ENCODE peak calls at places on chromosomes 6 and 20, in eight cellular contexts. One of them, this sample, is unnamed.

GRCh38 chr6:112004397-112005341 is 49.2 kb upstream of the CCN6 start:
- DNase-seq in WTC11: no peak
- DNase-seq in CD8-positive, alpha-beta memory T cell: no peak
- DNase-seq in ecto neural progenitor cell: no peak
- DNase-seq in AG09309: no peak
- DNase-seq in choroid plexus epithelial cell: no peak
- DNase-seq in Caki2: no peak
- DNase-seq in left lobe of liver: no peak
- DNase-seq in this sample: no peak

GRCh38 chr20:39605361-39605760 is 643.2 kb downstream of the DHX35 start:
- DNase-seq in WTC11: no peak
- DNase-seq in Caki2: no peak
- DNase-seq in AG09309: no peak
- DNase-seq in CD8-positive, alpha-beta memory T cell: no peak
- DNase-seq in ecto neural progenitor cell: no peak
- DNase-seq in choroid plexus epithelial cell: no peak
- DNase-seq in left lobe of liver: no peak
- DNase-seq in this sample: no peak

GRCh38 chr6:166998256-166999144 is 697 bp upstream of the CEP43 start:
- DNase-seq in AG09309: no peak
- DNase-seq in Caki2: peak
- DNase-seq in CD8-positive, alpha-beta memory T cell: peak
- DNase-seq in WTC11: peak
- DNase-seq in ecto neural progenitor cell: peak
- DNase-seq in left lobe of liver: peak
- DNase-seq in choroid plexus epithelial cell: peak
- DNase-seq in this sample: no peak

GRCh38 chr20:31857861-31858835 is 12.2 kb downstream of the DUSP15 start:
- DNase-seq in Caki2: no peak
- DNase-seq in left lobe of liver: no peak
- DNase-seq in CD8-positive, alpha-beta memory T cell: no peak
- DNase-seq in ecto neural progenitor cell: no peak
- DNase-seq in WTC11: peak
- DNase-seq in choroid plexus epithelial cell: no peak
- DNase-seq in AG09309: no peak
- DNase-seq in this sample: no peak

GRCh38 chr20:31717478-31717946 is 5.2 kb downstream of the BCL2L1 start:
- DNase-seq in choroid plexus epithelial cell: no peak
- DNase-seq in WTC11: no peak
- DNase-seq in left lobe of liver: no peak
- DNase-seq in AG09309: no peak
- DNase-seq in CD8-positive, alpha-beta memory T cell: no peak
- DNase-seq in ecto neural progenitor cell: no peak
- DNase-seq in Caki2: no peak
- DNase-seq in this sample: no peak

GRCh38 chr20:19260412-19261090 is 48.1 kb downstream of the SLC24A3 start:
- DNase-seq in CD8-positive, alpha-beta memory T cell: no peak
- DNase-seq in choroid plexus epithelial cell: no peak
- DNase-seq in left lobe of liver: no peak
- DNase-seq in Caki2: no peak
- DNase-seq in AG09309: peak
- DNase-seq in ecto neural progenitor cell: no peak
- DNase-seq in WTC11: no peak
- DNase-seq in this sample: no peak

GRCh38 chr6:26322645-26323482 is 42.1 kb upstream of the BTN3A2 start:
- DNase-seq in ecto neural progenitor cell: no peak
- DNase-seq in choroid plexus epithelial cell: peak
- DNase-seq in CD8-positive, alpha-beta memory T cell: peak
- DNase-seq in WTC11: peak
- DNase-seq in Caki2: peak
- DNase-seq in AG09309: peak
- DNase-seq in left lobe of liver: peak
- DNase-seq in this sample: peak

GRCh38 chr20:57261488-57262243 is 4.8 kb downstream of the BMP7 start:
- DNase-seq in CD8-positive, alpha-beta memory T cell: no peak
- DNase-seq in WTC11: no peak
- DNase-seq in left lobe of liver: no peak
- DNase-seq in choroid plexus epithelial cell: no peak
- DNase-seq in AG09309: no peak
- DNase-seq in Caki2: no peak
- DNase-seq in ecto neural progenitor cell: no peak
- DNase-seq in this sample: no peak

GRCh38 chr6:40517654-40518053 is 69.5 kb downstream of the LRFN2 start:
- DNase-seq in AG09309: no peak
- DNase-seq in choroid plexus epithelial cell: no peak
- DNase-seq in WTC11: no peak
- DNase-seq in Caki2: no peak
- DNase-seq in CD8-positive, alpha-beta memory T cell: no peak
- DNase-seq in left lobe of liver: no peak
- DNase-seq in ecto neural progenitor cell: no peak
- DNase-seq in this sample: no peak

GRCh38 chr6:107230448-107230847 is 115.1 kb upstream of the BEND3 start:
- DNase-seq in WTC11: no peak
- DNase-seq in Caki2: no peak
- DNase-seq in ecto neural progenitor cell: no peak
- DNase-seq in left lobe of liver: no peak
- DNase-seq in CD8-positive, alpha-beta memory T cell: no peak
- DNase-seq in AG09309: no peak
- DNase-seq in choroid plexus epithelial cell: no peak
- DNase-seq in this sample: no peak

GRCh38 chr6:131914967-131915751 is 36.0 kb downstream of the CCN2 start:
- DNase-seq in ecto neural progenitor cell: peak
- DNase-seq in Caki2: peak
- DNase-seq in left lobe of liver: no peak
- DNase-seq in AG09309: no peak
- DNase-seq in choroid plexus epithelial cell: peak
- DNase-seq in WTC11: no peak
- DNase-seq in CD8-positive, alpha-beta memory T cell: peak
- DNase-seq in this sample: peak

GRCh38 chr6:144294016-144294415 is 8.9 kb downstream of the UTRN start:
- DNase-seq in CD8-positive, alpha-beta memory T cell: no peak
- DNase-seq in ecto neural progenitor cell: no peak
- DNase-seq in left lobe of liver: no peak
- DNase-seq in WTC11: no peak
- DNase-seq in AG09309: peak
- DNase-seq in choroid plexus epithelial cell: peak
- DNase-seq in Caki2: no peak
- DNase-seq in this sample: peak

GRCh38 chr6:125375841-125376240 is 74.1 kb upstream of the HDDC2 start:
- DNase-seq in left lobe of liver: no peak
- DNase-seq in CD8-positive, alpha-beta memory T cell: no peak
- DNase-seq in AG09309: peak
- DNase-seq in ecto neural progenitor cell: no peak
- DNase-seq in choroid plexus epithelial cell: peak
- DNase-seq in Caki2: no peak
- DNase-seq in WTC11: no peak
- DNase-seq in this sample: no peak

GRCh38 chr20:58471161-58471834 is 43.9 kb downstream of the APCDD1L start:
- DNase-seq in Caki2: no peak
- DNase-seq in WTC11: no peak
- DNase-seq in AG09309: no peak
- DNase-seq in CD8-positive, alpha-beta memory T cell: no peak
- DNase-seq in choroid plexus epithelial cell: no peak
- DNase-seq in ecto neural progenitor cell: peak
- DNase-seq in left lobe of liver: no peak
- DNase-seq in this sample: no peak

GRCh38 chr6:87944541-87944954 is 103.1 kb upstream of the SPACA1 start:
- DNase-seq in CD8-positive, alpha-beta memory T cell: no peak
- DNase-seq in WTC11: peak
- DNase-seq in AG09309: peak
- DNase-seq in left lobe of liver: no peak
- DNase-seq in choroid plexus epithelial cell: peak
- DNase-seq in ecto neural progenitor cell: no peak
- DNase-seq in Caki2: no peak
- DNase-seq in this sample: peak

GRCh38 chr6:53240763-53241162 is 92.1 kb upstream of the GCM1 start:
- DNase-seq in CD8-positive, alpha-beta memory T cell: no peak
- DNase-seq in WTC11: no peak
- DNase-seq in choroid plexus epithelial cell: no peak
- DNase-seq in ecto neural progenitor cell: no peak
- DNase-seq in Caki2: no peak
- DNase-seq in left lobe of liver: no peak
- DNase-seq in AG09309: no peak
- DNase-seq in this sample: no peak